ENCODE peak calls at places on chromosomes 13 and 19, in eight cellular contexts. S is HTR-8/SVneo, E is EL, Y is GM23338, J is right lobe of liver, G is tibial nerve, V is ovary, K is caudate nucleus. I is an unnamed sample.
A peak's percentile ranks its signal among the peaks of the same experiment; 100 is the strongest.

GRCh38 chr13:83221813-83222241 is 660.4 kb downstream of the SLITRK1 start:
- DNase-seq in V (no peak), G (no peak), K (no peak), S (no peak), Y (no peak), E (peak; percentile 85), J (no peak), I (no peak)

GRCh38 chr13:112733661-112734379 is 44.0 kb downstream of the ATP11A start:
- DNase-seq in K (no peak), V (no peak), J (no peak), S (no peak), E (no peak), Y (peak; percentile 83), G (no peak), I (no peak)

GRCh38 chr19:52635786-52636570 is 2.2 kb downstream of the ZNF83 start:
- DNase-seq in Y (no peak), G (no peak), J (no peak), V (no peak), K (no peak), S (no peak), E (no peak), I (no peak)

GRCh38 chr19:41584931-41585330 is 9.0 kb downstream of the CEACAM21 start:
- DNase-seq in V (no peak), S (no peak), G (no peak), J (no peak), E (no peak), Y (no peak), K (no peak), I (no peak)

GRCh38 chr19:43941209-43941608 is 6.1 kb upstream of the ZNF45 start:
- DNase-seq in V (no peak), J (no peak), Y (no peak), E (no peak), K (no peak), S (no peak), G (no peak), I (no peak)

GRCh38 chr13:68708336-68708908 is 1399.2 kb upstream of the ATXN8OS start:
- DNase-seq in Y (no peak), S (no peak), V (no peak), G (no peak), J (peak; percentile 7), K (no peak), E (no peak), I (no peak)

GRCh38 chr13:67137044-67137735 is 92.9 kb downstream of the PCDH9 start:
- DNase-seq in E (no peak), Y (no peak), V (no peak), J (no peak), G (no peak), S (no peak), K (no peak), I (no peak)

GRCh38 chr19:47232422-47233211 is 1.6 kb upstream of the BBC3 start:
- DNase-seq in Y (no peak), K (no peak), E (peak; percentile 88), G (no peak), J (no peak), S (no peak), V (no peak), I (peak; percentile 34)

GRCh38 chr19:55635334-55635717 is 5.5 kb upstream of the ZNF580 start:
- DNase-seq in S (no peak), Y (no peak), V (peak; percentile 47), J (no peak), G (no peak), E (no peak), K (no peak), I (no peak)

GRCh38 chr19:35135389-35135909 is 590 bp upstream of the LGI4 start:
- DNase-seq in Y (peak; percentile 87), G (peak; percentile 90), S (peak; percentile 82), K (peak; percentile 61), E (peak; percentile 57), J (peak; percentile 75), V (peak; percentile 85), I (no peak)

GRCh38 chr13:71149498-71150363 is 717.3 kb downstream of the DACH1 start:
- DNase-seq in K (no peak), G (no peak), Y (no peak), V (no peak), J (no peak), E (no peak), S (no peak), I (no peak)

GRCh38 chr13:35716644-35717170 is 240.2 kb upstream of the MAB21L1 start:
- DNase-seq in K (no peak), Y (no peak), J (no peak), S (no peak), G (no peak), V (no peak), E (no peak), I (no peak)